ENCODE peak calls at places on chromosomes 7 and 10, in six cellular contexts. T, I, S, C, H and Y are unnamed samples. For H3K4me1, the result is how much of the 10 kb centered on the place peaks cover.

GRCh38 chr7:115775981-115776380 is 254.6 kb downstream of the TFEC start:
- DNase-seq in S (no peak), H (no peak), T (no peak), I (no peak), C (no peak), Y (no peak)

GRCh38 chr7:23346316-23346715 is 47.2 kb downstream of the MALSU1 start:
- DNase-seq in C (no peak), T (no peak), H (no peak), S (no peak), I (peak), Y (no peak)

GRCh38 chr7:51234609-51235308 is 81.8 kb downstream of the COBL start:
- DNase-seq in H (no peak), T (no peak), S (no peak), I (no peak), C (no peak), Y (no peak)

GRCh38 chr7:120337308-120337907 is 64.4 kb downstream of the KCND2 start:
- DNase-seq in C (peak), T (no peak), S (no peak), H (peak), I (peak), Y (peak)

GRCh38 chr7:2519119-2519930 is at the start of gene LFNG:
- DNase-seq in I (peak), C (peak), S (peak), H (peak), T (peak), Y (peak)

GRCh38 chr7:117171106-117171505 is 151.8 kb downstream of the WNT2 start:
- DNase-seq in S (no peak), C (no peak), T (peak), H (no peak), I (no peak), Y (no peak)

GRCh38 chr10:8778713-8779112 is 724.2 kb downstream of the GATA3 start:
- DNase-seq in H (peak), C (no peak), I (no peak), S (no peak), T (no peak), Y (no peak)

GRCh38 chr10:131812736-131813604 is 87.8 kb upstream of the PPP2R2D start:
- DNase-seq in T (peak), I (no peak), S (no peak), C (no peak), H (no peak), Y (no peak)

GRCh38 chr10:97024181-97025073 is 161.3 kb downstream of the SLIT1 start:
- DNase-seq in H (peak), S (no peak), C (peak), I (peak), T (no peak), Y (no peak)

GRCh38 chr7:4809691-4810090 is 34.3 kb downstream of the AP5Z1 start:
- DNase-seq in H (no peak), T (no peak), S (no peak), I (no peak), C (no peak), Y (no peak)

GRCh38 chr7:41711283-41712064 is 8.6 kb upstream of the INHBA start:
- DNase-seq in T (peak), H (peak), S (peak), I (no peak), C (peak), Y (no peak)

GRCh38 chr7:151917791-151918311 is 38.4 kb upstream of the GALNTL5 start:
- DNase-seq in H (peak), C (no peak), T (no peak), I (no peak), S (no peak), Y (no peak)

GRCh38 chr10:24254180-24254579 is 45.2 kb downstream of the KIAA1217 start:
- DNase-seq in C (peak), H (peak), S (no peak), I (no peak), T (no peak), Y (no peak)

GRCh38 chr10:116766241-116767198 is 24.2 kb upstream of the HSPA12A start:
- DNase-seq in S (no peak), H (no peak), T (no peak), I (no peak), C (no peak), Y (no peak)

GRCh38 chr7:229184-229964 is 37.0 kb downstream of the FAM20C start:
- DNase-seq in S (no peak), H (no peak), I (peak), T (no peak), C (peak), Y (no peak)

DNA sequence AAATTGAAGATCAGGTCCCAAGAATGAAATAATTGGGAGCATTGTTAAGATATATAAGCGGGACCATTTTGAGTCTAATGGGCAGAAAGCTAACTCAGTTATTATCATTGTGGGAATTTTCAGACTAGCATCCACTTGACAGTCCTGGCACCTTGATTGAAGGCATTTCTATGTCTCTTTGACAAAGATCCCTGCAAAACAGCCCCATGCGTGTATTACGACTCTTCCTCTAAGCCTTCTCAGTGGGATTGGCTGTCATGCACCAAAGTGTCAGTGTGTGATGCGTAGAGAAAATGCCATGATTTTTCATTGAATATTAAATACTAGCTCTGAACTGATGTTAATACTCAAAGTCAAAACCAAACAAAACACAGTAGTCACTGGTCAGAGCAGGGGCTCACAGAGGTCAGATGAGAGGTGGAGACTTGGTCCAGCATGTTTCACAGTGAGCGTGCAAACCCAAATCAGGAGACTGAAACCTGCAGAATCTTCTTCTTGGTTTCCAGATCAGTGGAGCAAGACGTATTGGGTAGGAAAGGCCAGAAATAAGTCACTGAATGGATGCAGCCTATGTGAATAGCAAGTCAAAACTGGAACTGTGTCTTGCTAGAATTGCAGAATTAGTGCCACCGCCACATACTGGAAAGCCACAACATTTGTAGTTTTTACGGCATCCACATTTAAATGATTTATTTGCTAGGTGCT is 303.6 kb upstream of the AKR1E2 start:
- DNase-seq in T (no peak), S (no peak), C (no peak), H (no peak), I (no peak), Y (no peak)
- H2BK120ac ChIP-seq in T (no peak), S (no peak), C (no peak), H (no peak), I (no peak), Y (no peak)

GRCh38 chr7:44460325-44460724 is 30.1 kb downstream of the NUDCD3 start:
- DNase-seq in I (no peak), S (no peak), T (no peak), H (no peak), C (no peak), Y (no peak)

GRCh38 chr7:44461387-44461786 is 29.1 kb downstream of the NUDCD3 start:
- DNase-seq in S (no peak), T (no peak), C (peak), H (no peak), I (peak), Y (no peak)

GRCh38 chr7:44466300-44467216 is 23.9 kb downstream of the NUDCD3 start:
- DNase-seq in C (peak), H (no peak), T (no peak), I (peak), S (no peak), Y (no peak)

GRCh38 chr7:44465490-44465889 is 25.0 kb downstream of the NUDCD3 start:
- DNase-seq in H (no peak), T (no peak), S (no peak), C (no peak), I (no peak), Y (no peak)

GRCh38 chr7:44463169-44463808 is 27.2 kb downstream of the NUDCD3 start:
- DNase-seq in C (no peak), S (no peak), H (peak), I (no peak), T (no peak), Y (no peak)
- H3K4me1 ChIP-seq in C (under half), S (under half), H (under half), I (under half), T (under half), Y (under half)

DNA sequence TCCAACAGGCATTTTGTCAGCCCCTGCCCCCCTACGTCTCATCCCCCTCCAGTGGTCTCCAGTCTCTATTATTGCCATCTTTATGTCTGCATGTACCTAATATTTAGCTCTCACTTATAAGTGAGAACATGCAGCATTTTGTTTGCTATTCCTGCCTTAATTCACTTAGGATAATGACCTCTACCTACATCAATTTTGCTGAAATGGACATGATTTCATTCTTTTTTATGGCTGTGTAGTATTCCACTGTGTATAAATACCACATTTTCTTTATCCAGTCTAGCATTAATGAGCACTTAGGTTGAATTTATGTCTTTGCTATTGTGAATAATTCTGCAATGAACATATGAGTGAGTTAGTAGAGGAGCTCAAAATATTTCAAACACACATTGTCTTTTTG is 229.9 kb downstream of the SEMA3E start:
- DNase-seq in T (no peak), C (no peak), I (no peak), H (no peak), S (no peak), Y (no peak)
- H4K91ac ChIP-seq in T (no peak), C (no peak), I (no peak), H (no peak), S (no peak), Y (no peak)

GRCh38 chr7:99094369-99094768 is 49.5 kb downstream of the SMURF1 start:
- DNase-seq in C (peak), S (no peak), I (no peak), H (no peak), T (no peak), Y (no peak)
- H2BK120ac ChIP-seq in C (no peak), S (no peak), I (no peak), H (no peak), T (no peak), Y (no peak)

GRCh38 chr7:150371996-150372270 is 3.3 kb downstream of the REPIN1 start:
- DNase-seq in C (no peak), H (no peak), S (no peak), I (no peak), T (peak), Y (no peak)
- H3K4me1 ChIP-seq in C (under half), H (half or more), S (under half), I (under half), T (under half), Y (under half)

GRCh38 chr7:139026551-139026950 is 9.3 kb downstream of the ZC3HAV1L start:
- DNase-seq in T (no peak), I (no peak), C (no peak), H (no peak), S (no peak), Y (no peak)

GRCh38 chr7:139016931-139017511 is 18.8 kb downstream of the ZC3HAV1L start:
- DNase-seq in I (peak), S (peak), H (peak), T (peak), C (peak), Y (peak)

GRCh38 chr7:139018910-139019309 is 16.9 kb downstream of the ZC3HAV1L start:
- DNase-seq in H (no peak), I (no peak), C (no peak), T (no peak), S (no peak), Y (no peak)

GRCh38 chr7:139023076-139023475 is 12.8 kb downstream of the ZC3HAV1L start:
- DNase-seq in H (no peak), S (no peak), I (no peak), C (no peak), T (no peak), Y (no peak)

DNA sequence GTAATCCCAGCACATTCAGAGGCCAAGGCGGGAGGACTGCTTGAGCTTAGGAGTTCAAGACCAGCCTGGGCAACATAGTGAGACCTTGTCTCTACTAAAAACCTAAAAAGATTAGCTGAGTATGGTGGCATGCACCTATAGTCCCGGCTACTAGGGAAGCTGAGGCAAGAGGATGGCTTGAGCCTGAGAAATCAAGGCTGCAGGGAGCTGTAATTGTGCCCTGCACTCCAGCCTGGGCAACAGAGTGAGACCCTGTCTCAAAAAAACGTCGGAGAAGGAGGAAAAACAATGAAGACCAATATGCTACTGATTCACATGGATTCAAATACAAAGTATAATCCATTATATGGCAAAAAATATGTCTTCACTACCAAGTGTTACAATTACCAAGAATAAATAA is 13.6 kb downstream of the ZC3HAV1L start:
- DNase-seq in I (no peak), C (no peak), H (no peak), S (no peak), T (no peak), Y (no peak)
- H4K91ac ChIP-seq in I (no peak), C (no peak), H (no peak), S (no peak), T (no peak), Y (no peak)

GRCh38 chr10:13161267-13162012 is at the start of gene MCM10:
- DNase-seq in C (peak), I (peak), S (peak), H (peak), T (peak), Y (peak)
- H2BK120ac ChIP-seq in C (peak), I (no peak), S (peak), H (peak), T (peak), Y (no peak)